ENCODE peak calls at places on chromosomes 12 and 14, in nine cellular contexts. One of them, this sample, is unnamed.

GRCh38 chr12:113007166-113007565 is 28.8 kb downstream of the OAS2 start:
- DNase-seq in heart left ventricle: no peak
- DNase-seq in A549: no peak
- DNase-seq in GM12892: no peak
- DNase-seq in GM12891: no peak
- DNase-seq in stomach: no peak
- DNase-seq in breast epithelium: no peak
- DNase-seq in tibial nerve: no peak
- DNase-seq in H1: no peak
- DNase-seq in this sample: no peak

GRCh38 chr12:108825205-108825950 is 32.0 kb downstream of the SSH1 start:
- DNase-seq in heart left ventricle: no peak
- DNase-seq in A549: no peak
- DNase-seq in GM12892: no peak
- DNase-seq in GM12891: no peak
- DNase-seq in stomach: no peak
- DNase-seq in breast epithelium: no peak
- DNase-seq in tibial nerve: no peak
- DNase-seq in H1: no peak
- DNase-seq in this sample: no peak

GRCh38 chr12:18629916-18630315 is 107.9 kb downstream of the PLCZ1 start:
- DNase-seq in heart left ventricle: no peak
- DNase-seq in A549: no peak
- DNase-seq in GM12892: no peak
- DNase-seq in GM12891: no peak
- DNase-seq in stomach: no peak
- DNase-seq in breast epithelium: no peak
- DNase-seq in tibial nerve: no peak
- DNase-seq in H1: no peak
- DNase-seq in this sample: no peak

GRCh38 chr14:93163570-93163969 is 21.1 kb downstream of the MOAP1 start:
- DNase-seq in heart left ventricle: no peak
- DNase-seq in A549: no peak
- DNase-seq in GM12892: no peak
- DNase-seq in GM12891: no peak
- DNase-seq in stomach: no peak
- DNase-seq in breast epithelium: no peak
- DNase-seq in tibial nerve: no peak
- DNase-seq in H1: no peak
- DNase-seq in this sample: no peak

GRCh38 chr12:90048918-90049317 is 340.3 kb upstream of the ATP2B1 start:
- DNase-seq in heart left ventricle: no peak
- DNase-seq in A549: no peak
- DNase-seq in GM12892: no peak
- DNase-seq in GM12891: no peak
- DNase-seq in stomach: no peak
- DNase-seq in breast epithelium: no peak
- DNase-seq in tibial nerve: no peak
- DNase-seq in H1: no peak
- DNase-seq in this sample: no peak

GRCh38 chr14:26926585-26926984 is 328.8 kb upstream of the NOVA1 start:
- DNase-seq in heart left ventricle: no peak
- DNase-seq in A549: no peak
- DNase-seq in GM12892: no peak
- DNase-seq in GM12891: no peak
- DNase-seq in stomach: no peak
- DNase-seq in breast epithelium: no peak
- DNase-seq in tibial nerve: no peak
- DNase-seq in H1: no peak
- DNase-seq in this sample: no peak

GRCh38 chr12:70985850-70986249 is 65.3 kb upstream of the PTPRR start:
- DNase-seq in heart left ventricle: no peak
- DNase-seq in A549: no peak
- DNase-seq in GM12892: no peak
- DNase-seq in GM12891: no peak
- DNase-seq in stomach: no peak
- DNase-seq in breast epithelium: no peak
- DNase-seq in tibial nerve: no peak
- DNase-seq in H1: no peak
- DNase-seq in this sample: no peak

GRCh38 chr12:27261866-27262265 is 17.8 kb downstream of the STK38L start:
- DNase-seq in heart left ventricle: no peak
- DNase-seq in A549: no peak
- DNase-seq in GM12892: no peak
- DNase-seq in GM12891: no peak
- DNase-seq in stomach: no peak
- DNase-seq in breast epithelium: no peak
- DNase-seq in tibial nerve: no peak
- DNase-seq in H1: no peak
- DNase-seq in this sample: no peak

GRCh38 chr12:49049566-49050224 is 10.9 kb downstream of the KMT2D start:
- DNase-seq in heart left ventricle: peak; percentile 22
- DNase-seq in A549: peak; percentile 60
- DNase-seq in GM12892: peak; percentile 22
- DNase-seq in GM12891: no peak
- DNase-seq in stomach: no peak
- DNase-seq in breast epithelium: no peak
- DNase-seq in tibial nerve: no peak
- DNase-seq in H1: no peak
- DNase-seq in this sample: no peak

GRCh38 chr12:49051777-49052438 is 8.7 kb downstream of the KMT2D start:
- DNase-seq in heart left ventricle: no peak
- DNase-seq in A549: no peak
- DNase-seq in GM12892: no peak
- DNase-seq in GM12891: no peak
- DNase-seq in stomach: no peak
- DNase-seq in breast epithelium: no peak
- DNase-seq in tibial nerve: no peak
- DNase-seq in H1: no peak
- DNase-seq in this sample: no peak

GRCh38 chr12:49051373-49051764 is 9.2 kb downstream of the KMT2D start:
- DNase-seq in heart left ventricle: no peak
- DNase-seq in A549: no peak
- DNase-seq in GM12892: no peak
- DNase-seq in GM12891: no peak
- DNase-seq in stomach: no peak
- DNase-seq in breast epithelium: no peak
- DNase-seq in tibial nerve: no peak
- DNase-seq in H1: no peak
- DNase-seq in this sample: no peak

GRCh38 chr12:49048953-49049352 is 11.6 kb downstream of the KMT2D start:
- DNase-seq in heart left ventricle: no peak
- DNase-seq in A549: no peak
- DNase-seq in GM12892: no peak
- DNase-seq in GM12891: no peak
- DNase-seq in stomach: no peak
- DNase-seq in breast epithelium: no peak
- DNase-seq in tibial nerve: no peak
- DNase-seq in H1: no peak
- DNase-seq in this sample: no peak

DNA sequence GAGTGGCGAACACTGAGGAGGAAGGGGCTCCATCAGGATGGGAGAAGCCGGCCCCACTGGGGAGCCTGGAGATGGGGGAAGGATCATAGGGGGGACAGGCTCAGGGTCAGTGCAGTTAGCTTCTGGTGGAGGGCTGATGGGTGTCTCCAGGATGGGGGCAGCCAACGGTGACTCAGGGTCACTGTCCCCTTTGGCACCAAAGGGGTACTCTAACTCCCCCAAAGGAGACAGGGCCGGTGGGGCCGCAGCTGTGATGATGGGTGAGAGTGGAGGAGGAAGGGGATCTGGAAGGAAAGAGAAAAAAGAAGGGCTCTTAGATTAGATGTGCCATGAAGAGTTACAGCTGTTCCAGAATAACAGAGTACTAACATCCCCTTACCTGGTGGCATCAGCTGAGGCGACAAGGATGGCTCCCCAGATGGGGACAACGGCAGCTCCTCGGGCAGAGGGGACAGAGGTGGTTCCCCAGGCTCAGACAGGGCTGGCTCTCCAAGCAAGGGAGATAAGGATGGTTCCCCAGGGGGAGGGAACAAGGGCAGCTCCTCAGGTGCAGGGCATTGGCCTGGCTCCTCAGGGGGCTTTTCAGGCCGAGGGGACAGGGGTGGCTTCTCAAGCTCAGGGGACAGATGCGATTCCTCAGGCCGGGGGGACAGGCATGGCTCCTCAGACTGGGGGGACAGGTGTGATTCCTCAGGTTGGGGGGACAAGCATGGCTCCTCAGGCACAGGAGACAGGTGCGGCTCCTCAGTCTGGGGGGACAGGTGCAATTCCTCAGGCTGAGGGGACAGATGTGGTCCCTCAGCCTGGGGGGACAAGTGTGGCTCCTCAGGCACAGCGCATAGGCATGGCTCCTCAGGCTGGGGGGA is 9.9 kb downstream of the KMT2D start:
- DNase-seq in heart left ventricle: no peak
- DNase-seq in A549: no peak
- DNase-seq in GM12892: peak; percentile 22
- DNase-seq in GM12891: no peak
- DNase-seq in stomach: no peak
- DNase-seq in breast epithelium: no peak
- DNase-seq in tibial nerve: no peak
- DNase-seq in H1: no peak
- DNase-seq in this sample: no peak
- TF ChIP-seq POLR2A in heart left ventricle: no peak
- TF ChIP-seq POLR2A in A549: no peak
- TF ChIP-seq POLR2A in GM12892: no peak
- TF ChIP-seq POLR2A in GM12891: no peak
- TF ChIP-seq POLR2A in stomach: no peak
- TF ChIP-seq POLR2A in breast epithelium: no peak
- TF ChIP-seq POLR2A in tibial nerve: no peak
- TF ChIP-seq POLR2A in H1: no peak
- TF ChIP-seq POLR2A in this sample: no peak

GRCh38 chr12:49643135-49643534 is 19.8 kb downstream of the PRPF40B start:
- DNase-seq in heart left ventricle: no peak
- DNase-seq in A549: no peak
- DNase-seq in GM12892: no peak
- DNase-seq in GM12891: no peak
- DNase-seq in stomach: no peak
- DNase-seq in breast epithelium: no peak
- DNase-seq in tibial nerve: no peak
- DNase-seq in H1: no peak
- DNase-seq in this sample: no peak

GRCh38 chr12:49645151-49646039 is 22.0 kb downstream of the PRPF40B start:
- DNase-seq in heart left ventricle: no peak
- DNase-seq in A549: no peak
- DNase-seq in GM12892: no peak
- DNase-seq in GM12891: no peak
- DNase-seq in stomach: no peak
- DNase-seq in breast epithelium: no peak
- DNase-seq in tibial nerve: no peak
- DNase-seq in H1: no peak
- DNase-seq in this sample: no peak

GRCh38 chr12:49644620-49644994 is 21.2 kb downstream of the PRPF40B start:
- DNase-seq in heart left ventricle: peak; percentile 84
- DNase-seq in A549: peak; percentile 86
- DNase-seq in GM12892: peak; percentile 89
- DNase-seq in GM12891: peak; percentile 87
- DNase-seq in stomach: peak; percentile 79
- DNase-seq in breast epithelium: peak; percentile 69
- DNase-seq in tibial nerve: peak; percentile 76
- DNase-seq in H1: no peak
- DNase-seq in this sample: peak; percentile 84

GRCh38 chr12:49642370-49642802 is 19.0 kb downstream of the PRPF40B start:
- DNase-seq in heart left ventricle: no peak
- DNase-seq in A549: no peak
- DNase-seq in GM12892: no peak
- DNase-seq in GM12891: no peak
- DNase-seq in stomach: no peak
- DNase-seq in breast epithelium: no peak
- DNase-seq in tibial nerve: no peak
- DNase-seq in H1: no peak
- DNase-seq in this sample: no peak

GRCh38 chr12:49643961-49644619 is 20.7 kb downstream of the PRPF40B start:
- DNase-seq in heart left ventricle: no peak
- DNase-seq in A549: no peak
- DNase-seq in GM12892: no peak
- DNase-seq in GM12891: no peak
- DNase-seq in stomach: no peak
- DNase-seq in breast epithelium: no peak
- DNase-seq in tibial nerve: no peak
- DNase-seq in H1: no peak
- DNase-seq in this sample: no peak
- TF ChIP-seq POLR2A in heart left ventricle: no peak
- TF ChIP-seq POLR2A in A549: peak; percentile 13
- TF ChIP-seq POLR2A in GM12892: no peak
- TF ChIP-seq POLR2A in GM12891: no peak
- TF ChIP-seq POLR2A in stomach: no peak
- TF ChIP-seq POLR2A in breast epithelium: no peak
- TF ChIP-seq POLR2A in tibial nerve: no peak
- TF ChIP-seq POLR2A in H1: peak; percentile 19
- TF ChIP-seq POLR2A in this sample: no peak

GRCh38 chr12:57232156-57232756 is 2.7 kb downstream of the SHMT2 start:
- DNase-seq in heart left ventricle: no peak
- DNase-seq in A549: no peak
- DNase-seq in GM12892: no peak
- DNase-seq in GM12891: no peak
- DNase-seq in stomach: no peak
- DNase-seq in breast epithelium: no peak
- DNase-seq in tibial nerve: no peak
- DNase-seq in H1: no peak
- DNase-seq in this sample: no peak

GRCh38 chr12:57229634-57230380 is at the start of gene SHMT2:
- DNase-seq in heart left ventricle: peak; percentile 97
- DNase-seq in A549: peak; percentile 99
- DNase-seq in GM12892: peak; percentile 98
- DNase-seq in GM12891: peak; percentile 97
- DNase-seq in stomach: peak; percentile 96
- DNase-seq in breast epithelium: peak; percentile 87
- DNase-seq in tibial nerve: peak; percentile 77
- DNase-seq in H1: peak; percentile 91
- DNase-seq in this sample: peak; percentile 94

GRCh38 chr12:57230381-57231155 is 1.1 kb downstream of the SHMT2 start:
- DNase-seq in heart left ventricle: no peak
- DNase-seq in A549: no peak
- DNase-seq in GM12892: no peak
- DNase-seq in GM12891: no peak
- DNase-seq in stomach: no peak
- DNase-seq in breast epithelium: no peak
- DNase-seq in tibial nerve: no peak
- DNase-seq in H1: no peak
- DNase-seq in this sample: no peak

GRCh38 chr12:57233357-57234232 is 4.1 kb downstream of the SHMT2 start:
- DNase-seq in heart left ventricle: peak; percentile 31
- DNase-seq in A549: no peak
- DNase-seq in GM12892: no peak
- DNase-seq in GM12891: no peak
- DNase-seq in stomach: no peak
- DNase-seq in breast epithelium: no peak
- DNase-seq in tibial nerve: no peak
- DNase-seq in H1: no peak
- DNase-seq in this sample: no peak

DNA sequence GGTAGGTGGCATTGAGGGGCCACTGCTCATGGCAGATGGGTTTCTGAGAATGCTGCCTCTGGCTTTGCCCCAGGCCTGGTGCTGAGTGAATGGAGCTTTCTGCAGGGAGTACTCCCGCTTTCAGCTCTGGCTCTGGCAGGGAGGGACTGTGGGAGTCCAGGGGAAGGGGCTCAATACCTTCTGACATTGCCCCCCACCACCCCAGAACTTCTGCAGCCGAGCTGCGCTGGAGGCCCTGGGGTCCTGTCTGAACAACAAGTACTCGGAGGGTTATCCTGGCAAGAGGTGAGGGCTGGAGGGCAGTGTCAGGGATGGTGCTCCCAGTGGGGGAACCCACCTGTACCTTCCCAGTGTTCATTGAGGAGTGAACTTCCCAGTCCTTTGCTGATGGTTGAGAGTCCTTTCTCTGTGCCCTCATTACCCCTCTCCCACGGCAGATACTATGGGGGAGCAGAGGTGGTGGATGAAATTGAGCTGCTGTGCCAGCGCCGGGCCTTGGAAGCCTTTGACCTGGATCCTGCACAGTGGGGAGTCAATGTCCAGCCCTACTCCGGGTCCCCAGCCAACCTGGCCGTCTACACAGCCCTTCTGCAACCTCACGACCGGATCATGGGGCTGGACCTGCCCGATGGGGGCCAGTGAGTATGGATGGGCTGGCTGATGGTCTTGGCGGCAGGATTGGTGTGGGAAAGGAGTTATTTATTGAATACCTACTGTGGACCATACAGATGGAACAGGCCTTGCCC is 1.9 kb downstream of the SHMT2 start:
- DNase-seq in heart left ventricle: no peak
- DNase-seq in A549: no peak
- DNase-seq in GM12892: no peak
- DNase-seq in GM12891: no peak
- DNase-seq in stomach: no peak
- DNase-seq in breast epithelium: no peak
- DNase-seq in tibial nerve: no peak
- DNase-seq in H1: no peak
- DNase-seq in this sample: no peak
- TF ChIP-seq POLR2A in heart left ventricle: no peak
- TF ChIP-seq POLR2A in A549: no peak
- TF ChIP-seq POLR2A in GM12892: no peak
- TF ChIP-seq POLR2A in GM12891: no peak
- TF ChIP-seq POLR2A in stomach: no peak
- TF ChIP-seq POLR2A in breast epithelium: no peak
- TF ChIP-seq POLR2A in tibial nerve: no peak
- TF ChIP-seq POLR2A in H1: no peak
- TF ChIP-seq POLR2A in this sample: no peak

GRCh38 chr14:88825078-88825458 is 617 bp downstream of the TTC8 start:
- DNase-seq in heart left ventricle: no peak
- DNase-seq in A549: peak; percentile 17
- DNase-seq in GM12892: no peak
- DNase-seq in GM12891: no peak
- DNase-seq in stomach: no peak
- DNase-seq in breast epithelium: no peak
- DNase-seq in tibial nerve: no peak
- DNase-seq in H1: no peak
- DNase-seq in this sample: no peak

GRCh38 chr14:88829188-88829587 is 4.7 kb downstream of the TTC8 start:
- DNase-seq in heart left ventricle: no peak
- DNase-seq in A549: no peak
- DNase-seq in GM12892: no peak
- DNase-seq in GM12891: no peak
- DNase-seq in stomach: no peak
- DNase-seq in breast epithelium: no peak
- DNase-seq in tibial nerve: no peak
- DNase-seq in H1: no peak
- DNase-seq in this sample: no peak

GRCh38 chr14:88831285-88831684 is 6.8 kb downstream of the TTC8 start:
- DNase-seq in heart left ventricle: no peak
- DNase-seq in A549: no peak
- DNase-seq in GM12892: no peak
- DNase-seq in GM12891: no peak
- DNase-seq in stomach: no peak
- DNase-seq in breast epithelium: no peak
- DNase-seq in tibial nerve: no peak
- DNase-seq in H1: no peak
- DNase-seq in this sample: no peak

GRCh38 chr14:88825503-88825902 is 1.1 kb downstream of the TTC8 start:
- DNase-seq in heart left ventricle: no peak
- DNase-seq in A549: no peak
- DNase-seq in GM12892: no peak
- DNase-seq in GM12891: no peak
- DNase-seq in stomach: no peak
- DNase-seq in breast epithelium: no peak
- DNase-seq in tibial nerve: no peak
- DNase-seq in H1: no peak
- DNase-seq in this sample: no peak

DNA sequence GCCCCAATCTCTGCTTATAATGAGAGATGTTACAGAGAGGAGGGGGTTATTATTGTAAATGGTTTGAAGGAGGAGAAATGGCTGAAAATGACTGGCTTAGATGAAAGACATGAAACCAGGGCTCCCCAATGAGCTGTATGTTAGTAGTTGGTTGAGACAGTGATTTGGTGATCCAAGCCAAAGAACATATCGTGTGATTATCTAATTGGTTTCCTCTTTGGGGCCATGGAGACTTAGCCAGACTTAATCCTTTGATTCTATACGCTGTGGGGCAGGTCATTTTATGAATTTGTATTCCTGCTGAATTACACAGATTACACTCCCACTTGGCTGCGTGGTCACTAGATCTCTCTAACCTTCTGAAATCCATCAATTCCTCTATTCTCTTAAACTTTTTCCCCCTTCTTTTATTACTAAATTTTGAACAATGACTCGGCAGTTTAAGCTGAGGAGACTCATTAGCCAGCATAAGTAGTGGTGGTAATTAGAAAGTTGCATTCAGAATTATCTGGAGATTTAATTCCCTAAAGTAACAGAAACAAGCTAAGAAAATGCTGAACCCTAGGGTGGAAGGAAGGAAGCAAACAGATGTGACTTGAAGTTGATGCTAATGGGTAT is 5.3 kb downstream of the TTC8 start:
- DNase-seq in heart left ventricle: no peak
- DNase-seq in A549: no peak
- DNase-seq in GM12892: no peak
- DNase-seq in GM12891: no peak
- DNase-seq in stomach: no peak
- DNase-seq in breast epithelium: no peak
- DNase-seq in tibial nerve: no peak
- DNase-seq in H1: no peak
- DNase-seq in this sample: no peak
- TF ChIP-seq POLR2A in heart left ventricle: no peak
- TF ChIP-seq POLR2A in A549: no peak
- TF ChIP-seq POLR2A in GM12892: no peak
- TF ChIP-seq POLR2A in GM12891: no peak
- TF ChIP-seq POLR2A in stomach: no peak
- TF ChIP-seq POLR2A in breast epithelium: no peak
- TF ChIP-seq POLR2A in tibial nerve: no peak
- TF ChIP-seq POLR2A in H1: no peak
- TF ChIP-seq POLR2A in this sample: no peak

This sample was measured in uterus.